ENCODE peak calls at places on chromosomes 11 and 22, in eight cellular contexts. A is colonic mucosa; F is mucosa of descending colon; I is naive thymus-derived CD4-positive, alpha-beta T cell; C is adrenal gland; V is Peyer's patch; W is gastrocnemius medialis; T is HAP-1. Z is an unnamed sample. For H3K36me3, the result is how much of the 10 kb centered on the place peaks cover.

GRCh38 chr11:21814169-21814568 is 378.7 kb upstream of the ANO5 start:
- DNase-seq in F (no peak), C (no peak), I (no peak), A (no peak), W (no peak), T (no peak), V (no peak), Z (peak)

GRCh38 chr11:113372317-113372716 is 15.3 kb upstream of the ANKK1 start:
- DNase-seq in W (no peak), I (no peak), T (no peak), C (no peak), V (no peak), F (no peak), A (no peak), Z (no peak)

GRCh38 chr22:39727541-39727940 is 157.0 kb downstream of the CACNA1I start:
- DNase-seq in F (no peak), I (no peak), A (no peak), T (no peak), V (peak), W (no peak), C (no peak), Z (no peak)

GRCh38 chr11:34840736-34841386 is 75.3 kb downstream of the APIP start:
- DNase-seq in C (peak), F (no peak), V (peak), W (no peak), A (peak), I (peak), T (peak), Z (peak)

GRCh38 chr11:111387318-111387863 is 8.3 kb upstream of the POU2AF1 start:
- DNase-seq in A (peak), C (peak), T (no peak), W (no peak), F (peak), V (peak), I (no peak), Z (no peak)

GRCh38 chr11:119120639-119121007 is 757 bp upstream of the HINFP start:
- DNase-seq in V (no peak), I (no peak), A (no peak), T (peak), W (no peak), C (no peak), F (no peak), Z (no peak)

GRCh38 chr22:29727248-29727551 is 7.4 kb downstream of the CABP7 start:
- DNase-seq in C (peak), A (peak), V (no peak), I (no peak), W (peak), T (peak), F (no peak), Z (peak)

GRCh38 chr22:17368727-17369552 is at the start of gene CECR2:
- DNase-seq in W (peak), T (peak), I (peak), C (no peak), A (peak), F (peak), V (peak), Z (peak)

GRCh38 chr22:19691721-19692341 is 22.5 kb upstream of the SEPTIN5 start:
- DNase-seq in T (no peak), F (no peak), I (no peak), V (peak), A (no peak), C (no peak), W (no peak), Z (no peak)

GRCh38 chr22:48695251-48695650 is 1132.4 kb downstream of the BRD1 start:
- DNase-seq in A (no peak), I (no peak), T (no peak), V (no peak), W (no peak), F (no peak), C (no peak), Z (no peak)

GRCh38 chr11:69651834-69652620 is 11.1 kb downstream of the CCND1 start:
- DNase-seq in I (no peak), V (no peak), C (no peak), A (no peak), T (no peak), F (peak), W (no peak), Z (no peak)

GRCh38 chr11:4044971-4045646 is 49.5 kb upstream of the RRM1 start:
- DNase-seq in A (no peak), C (no peak), I (no peak), V (no peak), W (peak), T (no peak), F (no peak), Z (peak)

GRCh38 chr11:89521294-89521693 is 30.1 kb upstream of the NOX4 start:
- DNase-seq in T (no peak), W (no peak), I (no peak), A (no peak), C (no peak), V (no peak), F (no peak), Z (no peak)

GRCh38 chr11:58276151-58276550 is 8.1 kb upstream of the OR10W1 start:
- DNase-seq in C (no peak), F (no peak), V (no peak), A (no peak), I (no peak), W (no peak), T (no peak), Z (no peak)

GRCh38 chr22:31829505-31829904 is 75.7 kb downstream of the DEPDC5 start:
- DNase-seq in I (no peak), C (peak), T (no peak), F (no peak), A (no peak), V (peak), W (peak), Z (peak)

GRCh38 chr11:3077846-3078440 is 20.7 kb upstream of the CARS1 start:
- DNase-seq in V (no peak), F (no peak), I (no peak), T (no peak), A (no peak), C (no peak), W (no peak), Z (no peak)

GRCh38 chr11:115464269-115464668 is 39.9 kb downstream of the CADM1 start:
- DNase-seq in A (no peak), F (no peak), W (no peak), C (no peak), I (no peak), V (no peak), T (no peak), Z (no peak)

GRCh38 chr11:2267871-2268825 is 2.2 kb downstream of the ASCL2 start:
- DNase-seq in F (peak), A (no peak), T (no peak), V (peak), I (no peak), W (no peak), C (no peak), Z (no peak)

GRCh38 chr11:45079943-45080719 is 66.3 kb upstream of the PRDM11 start:
- DNase-seq in I (peak), C (no peak), T (no peak), V (peak), W (no peak), A (peak), F (peak), Z (no peak)

GRCh38 chr11:73322986-73323306 is 14.9 kb downstream of the ARHGEF17 start:
- DNase-seq in A (no peak), V (no peak), T (no peak), W (no peak), I (no peak), F (no peak), C (no peak), Z (no peak)

GRCh38 chr11:122721964-122722266 is 66.4 kb downstream of the UBASH3B start:
- DNase-seq in I (peak), C (no peak), W (no peak), T (no peak), V (no peak), F (no peak), A (no peak), Z (no peak)

GRCh38 chr11:87356428-87356827 is 318.7 kb downstream of the TMEM135 start:
- DNase-seq in F (peak), V (no peak), I (no peak), W (no peak), C (no peak), A (peak), T (no peak), Z (no peak)

GRCh38 chr11:830295-831131 is 2.2 kb upstream of the CD151 start:
- DNase-seq in T (peak), C (no peak), V (peak), I (no peak), A (peak), W (peak), F (peak), Z (peak)

GRCh38 chr22:34429314-34429713 is 509.0 kb upstream of the LARGE1 start:
- DNase-seq in V (no peak), I (no peak), W (no peak), C (no peak), F (no peak), T (no peak), A (no peak), Z (no peak)

GRCh38 chr11:79331251-79331901 is 109.5 kb downstream of the TENM4 start:
- DNase-seq in I (no peak), F (no peak), A (no peak), T (no peak), V (no peak), W (no peak), C (no peak), Z (no peak)

GRCh38 chr11:79438631-79439429 is 2.0 kb downstream of the TENM4 start:
- DNase-seq in A (peak), W (no peak), C (peak), F (peak), V (peak), I (no peak), T (peak), Z (peak)

GRCh38 chr11:13205446-13205845 is 72.1 kb upstream of the BMAL1 start:
- DNase-seq in F (no peak), W (no peak), C (no peak), T (no peak), I (no peak), V (no peak), A (no peak), Z (no peak)

GRCh38 chr11:111540114-111540920 is at the start of gene LAYN:
- DNase-seq in W (peak), C (no peak), V (peak), I (peak), F (peak), A (peak), T (peak), Z (peak)

GRCh38 chr11:19306570-19306969 is 65.8 kb upstream of the E2F8 start:
- DNase-seq in A (no peak), I (no peak), F (no peak), T (no peak), V (no peak), W (no peak), C (no peak), Z (no peak)

GRCh38 chr11:104484784-104485554 is 321.0 kb upstream of the PDGFD start:
- DNase-seq in I (no peak), C (no peak), T (no peak), W (no peak), V (no peak), F (no peak), A (no peak), Z (no peak)

GRCh38 chr22:49412236-49412635 is 415.4 kb downstream of the BRD1 start:
- DNase-seq in A (no peak), C (no peak), I (no peak), W (no peak), V (no peak), F (no peak), T (no peak), Z (no peak)

GRCh38 chr11:61069427-61069826 is 32.9 kb upstream of the CD5 start:
- DNase-seq in W (no peak), A (no peak), F (no peak), C (no peak), V (peak), T (no peak), I (no peak), Z (no peak)

GRCh38 chr11:2550606-2550970 is 105.8 kb downstream of the KCNQ1 start:
- DNase-seq in F (peak), V (peak), A (no peak), I (no peak), T (no peak), C (peak), W (no peak), Z (peak)

GRCh38 chr22:27885977-27886842 is 32.8 kb downstream of the PITPNB start:
- DNase-seq in A (peak), F (no peak), W (peak), C (no peak), V (peak), T (peak), I (peak), Z (peak)

GRCh38 chr11:70587095-70587389 is 188.7 kb downstream of the CTTN start:
- DNase-seq in F (peak), I (no peak), W (no peak), T (no peak), V (no peak), A (no peak), C (no peak), Z (no peak)

GRCh38 chr22:33579448-33580093 is 340.7 kb downstream of the LARGE1 start:
- DNase-seq in V (peak), W (peak), I (peak), A (peak), C (peak), F (peak), T (peak), Z (peak)

GRCh38 chr11:67384851-67385366 is 6.9 kb upstream of the RAD9A start:
- DNase-seq in W (no peak), A (no peak), I (no peak), T (no peak), C (no peak), V (no peak), F (peak), Z (no peak)

GRCh38 chr11:45799562-45799961 is 5.4 kb upstream of the SLC35C1 start:
- DNase-seq in I (no peak), F (no peak), W (no peak), V (no peak), A (no peak), T (no peak), C (no peak), Z (no peak)

GRCh38 chr11:69642549-69642912 is 1.6 kb downstream of the CCND1 start:
- DNase-seq in C (no peak), T (no peak), W (no peak), V (peak), I (peak), F (peak), A (peak), Z (no peak)

GRCh38 chr11:100830295-100830694 is 143.2 kb downstream of the ARHGAP42 start:
- DNase-seq in W (peak), A (no peak), C (no peak), V (no peak), T (no peak), I (no peak), F (no peak), Z (peak)

GRCh38 chr11:62566247-62566646 is 7.4 kb downstream of the EEF1G start:
- DNase-seq in A (no peak), I (no peak), W (no peak), V (no peak), C (no peak), F (no peak), T (no peak), Z (no peak)

GRCh38 chr11:62572431-62572830 is 1.3 kb downstream of the EEF1G start:
- DNase-seq in A (no peak), I (no peak), C (no peak), W (no peak), V (no peak), T (no peak), F (no peak), Z (no peak)

GRCh38 chr11:62573006-62573591 is 592 bp downstream of the EEF1G start:
- DNase-seq in W (no peak), C (no peak), T (no peak), V (no peak), I (peak), A (no peak), F (no peak), Z (no peak)

GRCh38 chr11:62567018-62567633 is 6.6 kb downstream of the EEF1G start:
- DNase-seq in I (no peak), A (no peak), V (no peak), F (no peak), T (no peak), C (no peak), W (no peak), Z (no peak)

DNA sequence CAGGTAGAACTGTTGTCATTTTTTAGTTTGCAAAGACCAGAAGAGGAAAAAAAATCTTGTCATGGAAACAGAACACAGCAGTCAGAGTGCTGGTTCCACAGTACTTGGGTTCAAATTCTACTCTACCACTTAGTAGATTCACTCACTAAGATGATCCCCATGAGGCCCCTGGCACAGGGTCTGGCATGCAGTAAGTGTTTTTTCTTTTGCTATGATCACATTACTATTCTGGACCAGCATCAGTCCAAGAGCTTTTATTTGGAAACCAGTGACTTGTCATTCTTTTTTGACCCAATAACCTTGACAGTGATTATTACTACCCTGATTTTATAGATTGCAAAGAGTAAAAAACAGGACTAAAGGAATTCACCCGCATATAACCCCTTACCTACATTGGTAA is 4.1 kb downstream of the EEF1G start:
- DNase-seq in V (no peak), C (no peak), A (no peak), W (peak), F (no peak), T (no peak), I (no peak), Z (no peak)
- H3K36me3 ChIP-seq in V (under half), C (half or more), A (under half), W (under half), F (under half), T (half or more), I (half or more), Z (half or more)

GRCh38 chr22:38239101-38239761 is 33.6 kb downstream of the TMEM184B start:
- DNase-seq in V (no peak), W (peak), T (no peak), C (peak), F (no peak), A (no peak), I (no peak), Z (no peak)
- H3K36me3 ChIP-seq in V (under half), W (under half), T (under half), C (under half), F (under half), A (under half), I (half or more), Z (under half)

DNA sequence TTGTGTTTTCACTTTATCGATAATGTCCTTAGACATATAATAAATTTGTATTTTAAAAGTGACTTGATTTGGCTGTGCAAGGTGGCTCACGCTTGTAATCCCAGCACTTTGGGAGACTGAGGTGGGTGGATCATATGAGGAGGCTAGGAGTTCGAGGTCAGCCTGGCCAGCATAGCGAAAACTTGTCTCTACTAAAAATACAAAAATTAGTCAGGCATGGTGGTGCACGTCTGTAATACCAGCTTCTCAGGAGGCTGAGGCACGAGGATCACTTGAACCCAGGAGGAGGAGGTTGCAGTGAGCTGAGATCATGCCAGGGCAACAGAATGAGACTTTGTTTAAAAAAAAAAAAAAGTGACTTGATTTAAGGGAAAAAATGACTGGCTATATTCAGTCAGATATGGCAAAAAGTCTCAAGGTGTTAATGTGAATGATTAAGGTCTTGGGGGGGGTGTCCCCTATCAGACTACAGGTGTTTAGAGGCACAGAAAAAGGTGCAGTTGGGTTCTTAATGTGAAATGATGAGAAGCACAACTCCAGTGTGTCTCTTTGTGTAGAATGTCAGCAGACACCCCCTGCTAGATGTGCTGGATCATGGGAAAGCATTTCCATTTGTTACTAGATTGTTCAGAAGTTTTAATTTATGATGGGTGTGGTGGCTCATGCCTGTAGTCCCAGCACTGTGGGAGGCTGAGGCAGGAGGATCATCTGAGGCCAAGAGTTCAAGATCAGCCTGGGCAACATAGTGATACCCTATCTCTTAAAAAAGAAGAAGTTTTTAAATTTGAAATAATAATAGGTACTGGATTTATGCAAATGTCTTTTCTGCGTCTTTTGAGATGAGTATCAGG is 17.0 kb downstream of the NEAT1 start:
- DNase-seq in I (no peak), C (peak), W (peak), T (peak), F (no peak), V (no peak), A (peak), Z (no peak)
- H3K36me3 ChIP-seq in I (under half), C (half or more), W (under half), T (under half), F (under half), V (under half), A (under half), Z (under half)

DNA sequence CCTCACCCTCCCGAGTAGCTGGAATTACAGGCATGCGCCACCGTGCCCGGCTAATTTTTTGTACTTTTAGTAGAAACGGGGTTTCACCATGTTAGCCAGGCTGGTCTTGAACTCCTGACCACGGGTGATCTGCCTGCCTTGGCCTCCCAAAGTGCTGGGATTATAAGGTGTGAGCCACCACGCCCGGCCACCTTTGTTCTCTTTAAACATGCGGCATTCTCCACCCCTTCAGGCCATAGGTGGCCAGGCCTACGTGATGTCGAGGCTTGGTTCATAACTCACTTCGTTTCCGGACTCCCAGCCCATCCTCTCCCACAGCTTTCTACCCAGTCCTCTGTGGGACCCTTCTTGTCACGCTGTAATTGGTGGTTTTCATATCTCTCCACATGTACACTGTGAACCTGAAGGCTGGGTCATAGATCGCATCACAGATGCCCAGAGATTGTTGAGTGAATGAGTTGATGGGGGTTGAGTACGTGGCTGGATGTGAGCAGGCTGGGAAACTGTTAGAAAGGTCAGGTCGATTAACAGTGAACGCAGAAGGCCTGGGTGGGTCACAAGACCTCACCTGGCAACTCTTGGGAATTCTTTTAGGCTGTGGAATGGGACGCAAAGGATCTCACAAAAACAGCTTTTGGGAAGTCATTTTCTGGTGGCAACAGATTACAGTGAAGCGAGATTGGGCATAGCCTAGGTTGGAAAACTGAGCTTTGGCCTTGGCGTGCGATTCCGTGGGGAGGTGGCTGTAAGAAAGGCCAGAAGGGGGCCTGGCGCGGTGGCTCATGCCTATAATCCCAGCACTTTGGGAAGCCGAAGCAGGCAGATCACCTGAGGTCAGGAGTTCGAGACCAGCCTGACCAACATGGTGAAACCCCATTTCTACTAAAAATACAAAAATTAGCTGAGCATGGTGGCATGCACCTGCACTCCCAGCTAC is 44.5 kb downstream of the ST14 start:
- DNase-seq in A (no peak), T (no peak), I (no peak), W (no peak), C (no peak), F (peak), V (peak), Z (no peak)
- H3K36me3 ChIP-seq in A (under half), T (under half), I (under half), W (under half), C (under half), F (under half), V (under half), Z (under half)

Z was measured in BE2C.